ENCODE peak calls at places on chromosome 11, in eight cellular contexts. M is AG04450, A is pancreas, C is body of pancreas, D is WERI-Rb-1, S is RWPE1, O is epithelial cell of prostate, T is GM23248. X is an unnamed sample.

GRCh38 chr11:97722065-97722464 is 1298.7 kb upstream of the CNTN5 start:
- DNase-seq in M (peak), A (no peak), C (no peak), D (no peak), S (peak), O (no peak), T (no peak), X (no peak)

GRCh38 chr11:59992420-59992819 is 24.6 kb upstream of the OOSP4B start:
- DNase-seq in M (no peak), A (no peak), C (no peak), D (no peak), S (no peak), O (no peak), T (no peak), X (no peak)

GRCh38 chr11:9264381-9265210 is 554 bp downstream of the DENND5A start:
- DNase-seq in M (no peak), A (peak), C (peak), D (peak), S (peak), O (peak), T (peak), X (peak)

GRCh38 chr11:63444181-63444580 is 46.8 kb downstream of the PLAAT5 start:
- DNase-seq in M (no peak), A (no peak), C (no peak), D (no peak), S (no peak), O (no peak), T (no peak), X (no peak)

GRCh38 chr11:7597620-7598019 is 75.7 kb downstream of the CYB5R2 start:
- DNase-seq in M (no peak), A (peak), C (peak), D (no peak), S (peak), O (peak), T (no peak), X (peak)

GRCh38 chr11:47591764-47592163 is 2.4 kb downstream of the C1QTNF4 start:
- DNase-seq in M (no peak), A (no peak), C (no peak), D (no peak), S (no peak), O (no peak), T (no peak), X (no peak)

GRCh38 chr11:134947556-134947955 is 535.5 kb upstream of the B3GAT1 start:
- DNase-seq in M (no peak), A (no peak), C (no peak), D (no peak), S (no peak), O (no peak), T (no peak), X (peak)

GRCh38 chr11:1744137-1744878 is 6.1 kb downstream of the IFITM10 start:
- DNase-seq in M (no peak), A (no peak), C (no peak), D (no peak), S (no peak), O (no peak), T (peak), X (no peak)

GRCh38 chr11:13876423-13876822 is 86.1 kb upstream of the SPON1 start:
- DNase-seq in M (no peak), A (no peak), C (no peak), D (no peak), S (no peak), O (no peak), T (no peak), X (no peak)

GRCh38 chr11:12537778-12538401 is 136.3 kb upstream of the TEAD1 start:
- DNase-seq in M (no peak), A (no peak), C (peak), D (no peak), S (no peak), O (no peak), T (peak), X (no peak)

GRCh38 chr11:31512117-31512516 is 2.5 kb downstream of the ELP4 start:
- DNase-seq in M (no peak), A (no peak), C (no peak), D (no peak), S (no peak), O (no peak), T (no peak), X (no peak)

GRCh38 chr11:125132071-125132470 is 20.6 kb upstream of the TMEM218 start:
- DNase-seq in M (no peak), A (no peak), C (no peak), D (no peak), S (no peak), O (no peak), T (no peak), X (no peak)

GRCh38 chr11:65522640-65523322 is 2.1 kb upstream of the SCYL1 start:
- DNase-seq in M (no peak), A (no peak), C (no peak), D (no peak), S (no peak), O (no peak), T (no peak), X (no peak)
- H3K27ac ChIP-seq in M (no peak), A (no peak), C (no peak), D (no peak), S (no peak), O (no peak), T (no peak), X (no peak)

DNA sequence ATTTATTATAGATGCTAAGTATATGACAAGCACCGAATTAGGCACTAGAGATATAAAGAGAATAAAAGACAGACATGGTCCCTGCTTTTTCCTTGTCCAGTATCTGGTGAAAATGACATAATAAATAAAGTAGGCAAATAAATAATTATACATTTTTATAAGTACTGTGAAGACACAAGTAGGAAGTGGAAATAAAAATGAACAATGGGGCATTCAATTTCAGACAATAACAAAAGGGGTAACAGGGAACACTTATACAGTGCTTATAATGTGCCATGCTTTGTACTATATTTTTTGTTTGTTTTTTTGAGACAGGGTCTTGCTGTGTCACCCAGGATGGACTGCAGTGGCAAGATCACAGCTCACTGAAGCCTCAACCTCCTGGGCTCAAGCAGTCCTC is 4.3 kb downstream of the KBTBD3 start:
- DNase-seq in M (no peak), A (no peak), C (no peak), D (no peak), S (no peak), O (no peak), T (no peak), X (no peak)
- H3K27ac ChIP-seq in M (no peak), A (no peak), C (no peak), D (no peak), S (no peak), O (no peak), T (no peak), X (no peak)

GRCh38 chr11:33264926-33265325 is 7.7 kb downstream of the HIPK3 start:
- DNase-seq in M (no peak), A (no peak), C (no peak), D (no peak), S (no peak), O (no peak), T (no peak), X (no peak)

GRCh38 chr11:33259869-33260268 is 2.7 kb downstream of the HIPK3 start:
- DNase-seq in M (no peak), A (no peak), C (no peak), D (no peak), S (no peak), O (no peak), T (peak), X (no peak)

GRCh38 chr11:33266418-33267215 is 9.4 kb downstream of the HIPK3 start:
- DNase-seq in M (no peak), A (no peak), C (peak), D (no peak), S (no peak), O (no peak), T (peak), X (no peak)

GRCh38 chr11:33262016-33262638 is 4.9 kb downstream of the HIPK3 start:
- DNase-seq in M (no peak), A (no peak), C (no peak), D (no peak), S (no peak), O (no peak), T (peak), X (no peak)

DNA sequence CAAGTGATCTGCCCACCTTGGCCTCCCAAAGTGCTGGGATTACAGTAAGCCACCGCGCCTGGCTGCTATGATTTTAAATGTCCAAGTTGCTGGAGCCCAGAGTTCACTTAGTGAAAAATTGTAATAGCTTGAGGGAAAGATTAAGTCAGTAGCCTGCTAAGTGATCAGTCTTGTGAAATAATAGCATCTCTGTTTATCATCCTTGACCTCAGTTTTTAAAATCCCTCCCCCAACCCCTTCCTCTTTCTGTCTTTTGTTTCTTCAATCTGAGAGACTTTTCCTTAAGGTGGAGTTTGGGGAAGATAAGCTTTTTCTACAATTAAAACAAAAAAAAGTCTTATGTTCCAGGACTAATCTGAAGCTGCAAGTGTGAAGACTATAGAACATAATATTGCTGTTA is 6.4 kb downstream of the HIPK3 start:
- DNase-seq in M (no peak), A (no peak), C (no peak), D (no peak), S (no peak), O (no peak), T (peak), X (no peak)
- H3K27ac ChIP-seq in M (no peak), A (no peak), C (no peak), D (no peak), S (peak), O (no peak), T (no peak), X (no peak)

DNA sequence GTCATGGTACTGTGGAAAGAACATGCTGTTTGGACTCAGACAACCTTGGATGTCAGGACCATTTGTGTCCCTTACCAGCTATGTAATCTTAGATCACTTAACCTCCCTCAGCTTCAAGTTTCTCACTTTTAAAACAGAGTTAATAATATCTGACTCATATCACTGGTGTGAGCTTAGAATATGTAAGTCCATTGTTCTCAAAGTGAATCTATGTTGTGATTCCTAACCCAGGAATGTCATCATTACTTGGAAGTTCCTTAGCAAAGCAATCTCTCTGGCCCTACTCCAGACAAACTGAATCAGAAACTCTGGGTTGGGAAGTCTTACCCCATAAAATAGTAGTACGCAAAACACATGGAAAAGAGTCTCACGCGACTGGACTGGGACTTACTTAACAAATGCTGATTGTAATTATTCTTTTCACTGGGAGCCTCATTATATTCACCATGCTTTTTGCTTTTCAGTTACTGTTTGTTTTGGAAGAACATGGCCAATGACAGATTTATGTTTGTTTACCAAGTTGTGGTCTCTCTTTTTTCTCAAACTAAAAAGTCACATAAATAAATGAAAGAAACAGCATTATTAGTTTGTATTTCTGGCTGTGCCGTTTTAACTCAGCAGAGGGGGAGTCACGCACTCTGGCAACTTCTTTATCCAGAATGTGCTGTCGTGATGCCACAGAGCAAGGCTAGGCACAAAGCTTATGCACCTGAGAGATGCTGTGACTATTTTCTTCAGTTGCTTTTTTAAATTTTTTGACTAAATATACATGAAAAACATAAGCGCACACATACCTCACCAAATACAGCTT is 217.7 kb upstream of the CTSC start:
- DNase-seq in M (peak), A (no peak), C (no peak), D (no peak), S (peak), O (peak), T (peak), X (no peak)
- H3K27ac ChIP-seq in M (peak), A (no peak), C (no peak), D (no peak), S (no peak), O (peak), T (peak), X (no peak)

DNA sequence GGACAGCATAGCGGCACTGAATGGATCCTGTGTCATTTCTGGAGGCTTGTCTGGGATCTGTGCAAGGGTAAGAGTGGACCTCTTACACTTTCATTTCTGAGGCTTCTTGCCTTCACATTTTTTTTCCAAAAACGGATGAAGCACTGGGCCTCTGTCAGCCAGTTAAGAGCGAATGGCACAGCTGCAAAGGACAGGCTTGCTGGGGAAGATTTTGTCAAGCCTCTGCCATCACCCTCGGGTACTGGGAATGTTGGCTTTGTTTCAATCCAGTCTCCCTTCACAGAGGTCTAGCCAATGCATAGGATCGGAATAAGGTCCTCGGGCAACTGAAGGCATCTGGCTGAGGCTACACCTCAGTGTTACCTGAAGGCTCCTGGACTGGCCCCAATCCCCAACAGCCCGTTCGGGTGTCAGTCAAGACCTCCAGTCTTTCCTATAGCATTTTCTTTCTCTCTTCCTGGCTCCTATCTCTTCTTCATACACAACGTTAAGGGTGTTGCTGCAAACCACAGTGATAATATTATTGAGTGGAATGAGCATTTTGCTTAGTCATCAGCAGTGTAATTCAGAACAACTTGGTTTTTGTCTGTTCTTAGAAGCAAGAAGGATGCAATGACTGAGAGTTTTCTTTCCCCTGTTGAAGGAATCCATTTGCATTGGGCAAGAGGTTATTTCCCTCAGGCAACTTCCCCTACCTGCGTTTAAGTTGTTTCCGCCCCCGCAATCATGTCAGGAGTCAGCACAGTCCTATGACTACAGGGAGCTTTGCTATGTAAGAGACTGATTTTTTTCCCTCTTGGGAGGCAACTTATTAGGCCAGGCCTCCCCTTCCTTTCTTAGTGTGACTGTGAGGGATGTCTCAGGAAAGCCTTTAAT is 22.8 kb downstream of the NPAT start:
- DNase-seq in M (no peak), A (no peak), C (no peak), D (no peak), S (peak), O (peak), T (peak), X (peak)
- H3K27ac ChIP-seq in M (peak), A (no peak), C (no peak), D (no peak), S (peak), O (peak), T (peak), X (no peak)

GRCh38 chr11:78062671-78063070 is 990 bp upstream of the THRSP start:
- DNase-seq in M (no peak), A (no peak), C (no peak), D (no peak), S (no peak), O (no peak), T (no peak), X (no peak)

GRCh38 chr11:78061921-78062311 is 1.7 kb upstream of the THRSP start:
- DNase-seq in M (no peak), A (no peak), C (no peak), D (peak), S (no peak), O (no peak), T (no peak), X (no peak)

GRCh38 chr11:78057462-78058055 is 6.1 kb upstream of the THRSP start:
- DNase-seq in M (no peak), A (no peak), C (no peak), D (no peak), S (no peak), O (no peak), T (no peak), X (no peak)

GRCh38 chr11:78061088-78061920 is 2.4 kb upstream of the THRSP start:
- DNase-seq in M (no peak), A (peak), C (peak), D (peak), S (no peak), O (no peak), T (no peak), X (no peak)

DNA sequence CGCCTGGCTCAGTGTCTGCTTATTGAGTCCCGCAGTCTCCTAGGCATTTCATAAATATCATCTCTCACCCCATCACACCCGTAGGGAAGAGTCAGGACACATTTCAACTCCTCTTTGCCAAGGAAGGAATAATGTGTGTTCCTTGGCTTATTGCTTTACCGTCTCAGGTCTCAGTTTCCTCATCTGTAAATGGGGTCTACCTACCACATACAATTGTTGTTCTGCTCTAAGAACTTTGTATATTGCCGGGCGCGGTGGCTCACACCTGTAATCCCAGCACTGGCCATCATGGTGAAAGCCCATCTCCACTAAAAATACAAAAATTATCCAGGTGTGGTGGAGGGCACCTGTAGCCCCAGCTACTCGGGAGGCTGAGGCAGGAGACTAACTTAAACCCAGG is 3.1 kb upstream of the THRSP start:
- DNase-seq in M (no peak), A (no peak), C (no peak), D (no peak), S (no peak), O (no peak), T (no peak), X (no peak)
- H3K27ac ChIP-seq in M (no peak), A (no peak), C (peak), D (peak), S (no peak), O (no peak), T (no peak), X (no peak)

DNA sequence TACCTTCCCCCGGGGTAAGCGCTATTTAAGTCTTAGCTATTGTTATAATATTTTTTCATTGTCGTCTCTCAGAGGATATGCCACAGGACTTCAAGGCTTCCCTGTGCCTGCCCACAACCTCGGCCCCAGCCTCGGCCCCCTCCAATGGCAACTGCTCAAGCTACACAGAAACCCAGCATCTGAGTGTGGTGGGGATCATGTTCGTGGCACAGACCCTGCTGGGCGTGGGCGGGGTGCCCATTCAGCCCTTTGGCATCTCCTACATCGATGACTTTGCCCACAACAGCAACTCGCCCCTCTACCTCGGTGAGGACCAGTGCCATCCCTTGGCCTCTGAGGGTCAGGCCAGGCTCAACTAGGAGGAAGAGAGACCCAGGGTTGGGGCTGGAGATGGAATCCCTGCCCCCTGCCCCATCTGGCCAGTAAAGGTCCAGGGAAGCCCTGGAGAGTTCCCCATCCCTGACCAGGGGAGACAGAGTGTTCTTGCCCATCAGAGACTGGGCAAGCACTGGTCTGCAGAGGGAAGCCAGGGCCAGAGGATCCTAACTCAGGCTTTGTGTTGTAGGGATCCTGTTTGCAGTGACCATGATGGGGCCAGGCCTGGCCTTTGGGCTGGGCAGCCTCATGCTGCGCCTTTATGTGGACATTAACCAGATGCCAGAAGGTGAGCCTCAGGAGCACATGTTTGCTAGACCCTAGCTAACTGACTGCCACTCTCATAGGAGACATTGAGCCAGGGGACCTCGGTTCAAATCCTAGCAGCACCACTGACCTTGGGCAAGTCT is 18.4 kb downstream of the SLCO2B1 start:
- DNase-seq in M (no peak), A (no peak), C (no peak), D (no peak), S (no peak), O (no peak), T (no peak), X (no peak)
- H3K27ac ChIP-seq in M (no peak), A (no peak), C (no peak), D (no peak), S (no peak), O (no peak), T (no peak), X (no peak)